ENCODE peak calls at places on chromosomes 2 and 18, in five cellular contexts. L is MM.1S, A is tibial artery, M is breast epithelium, H is HCT116. K is an unnamed sample.

GRCh38 chr18:21894619-21895367 is 154.2 kb downstream of the MIB1 start:
- DNase-seq in L (no peak), A (no peak), M (no peak), H (no peak), K (no peak)

GRCh38 chr2:167550448-167550847 is 662.2 kb downstream of the XIRP2 start:
- DNase-seq in L (peak), A (no peak), M (no peak), H (peak), K (no peak)

GRCh38 chr2:143030127-143030526 is 99.1 kb upstream of the ARHGAP15 start:
- DNase-seq in L (peak), A (no peak), M (no peak), H (no peak), K (no peak)

GRCh38 chr2:112162956-112163355 is 24.8 kb downstream of the FBLN7 start:
- DNase-seq in L (no peak), A (no peak), M (no peak), H (no peak), K (no peak)

GRCh38 chr2:23286765-23287155 is 98.2 kb upstream of the KLHL29 start:
- DNase-seq in L (no peak), A (peak), M (peak), H (no peak), K (no peak)

GRCh38 chr18:35477497-35477896 is 20.3 kb downstream of the INO80C start:
- DNase-seq in L (no peak), A (no peak), M (no peak), H (no peak), K (no peak)

GRCh38 chr2:57877811-57878572 is 168.6 kb upstream of the VRK2 start:
- DNase-seq in L (no peak), A (no peak), M (no peak), H (no peak), K (no peak)

GRCh38 chr2:22788749-22789148 is 596.2 kb upstream of the KLHL29 start:
- DNase-seq in L (no peak), A (no peak), M (no peak), H (no peak), K (no peak)

GRCh38 chr2:237515166-237515565 is 28.1 kb downstream of the MLPH start:
- DNase-seq in L (no peak), A (no peak), M (no peak), H (no peak), K (no peak)
- H3K27ac ChIP-seq in L (peak), A (no peak), M (no peak), H (no peak), K (no peak)

GRCh38 chr2:145200307-145200706 is 680.4 kb upstream of the ZEB2 start:
- DNase-seq in L (no peak), A (no peak), M (peak), H (no peak), K (no peak)
- H3K27ac ChIP-seq in L (no peak), A (no peak), M (no peak), H (no peak), K (no peak)

GRCh38 chr2:171810409-171810993 is 83.5 kb downstream of the SLC25A12 start:
- DNase-seq in L (no peak), A (no peak), M (no peak), H (no peak), K (no peak)

GRCh38 chr2:171813126-171813525 is 80.9 kb downstream of the SLC25A12 start:
- DNase-seq in L (no peak), A (no peak), M (no peak), H (no peak), K (no peak)

GRCh38 chr2:171811229-171811628 is 82.8 kb downstream of the SLC25A12 start:
- DNase-seq in L (peak), A (no peak), M (no peak), H (peak), K (no peak)

GRCh38 chr2:171807831-171808393 is 86.1 kb downstream of the SLC25A12 start:
- DNase-seq in L (no peak), A (no peak), M (no peak), H (no peak), K (no peak)

GRCh38 chr2:171807130-171807529 is 86.9 kb downstream of the SLC25A12 start:
- DNase-seq in L (no peak), A (no peak), M (no peak), H (peak), K (no peak)
- H3K27ac ChIP-seq in L (no peak), A (no peak), M (no peak), H (no peak), K (no peak)

GRCh38 chr2:229856416-229856815 is 65.4 kb downstream of the TRIP12 start:
- DNase-seq in L (no peak), A (no peak), M (no peak), H (no peak), K (no peak)
- H3K27ac ChIP-seq in L (no peak), A (no peak), M (no peak), H (no peak), K (no peak)

DNA sequence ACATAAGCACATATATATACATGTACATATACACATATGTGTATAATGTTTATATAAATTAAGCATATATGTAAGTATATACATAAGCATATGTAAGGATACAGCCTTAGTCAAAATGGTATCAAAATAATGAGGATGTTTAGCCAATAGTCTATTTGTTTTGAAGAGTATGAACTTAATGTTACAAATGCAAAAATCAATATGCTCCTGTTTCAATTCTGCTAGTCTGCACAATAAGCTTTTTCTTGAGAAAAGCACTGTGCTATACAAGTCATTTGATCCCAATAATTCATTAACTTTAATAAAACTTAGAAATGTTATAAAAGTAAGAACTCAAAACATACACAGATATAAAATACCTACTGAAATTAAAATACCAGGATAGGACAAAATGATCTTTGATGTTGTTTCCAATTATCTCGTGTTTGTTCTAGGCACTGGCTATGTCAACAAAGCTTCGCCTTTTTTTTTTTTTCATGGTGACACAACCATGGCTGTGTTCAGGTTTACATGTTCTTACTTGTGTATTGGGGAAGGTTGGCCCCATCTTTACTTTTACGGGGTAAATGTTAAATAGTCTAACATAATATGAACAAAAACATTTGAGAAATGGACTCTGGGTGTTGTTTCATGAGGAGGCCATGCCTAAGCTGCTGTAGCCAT is 271.1 kb upstream of the CDH19 start:
- DNase-seq in L (no peak), A (no peak), M (no peak), H (no peak), K (no peak)
- H3K27ac ChIP-seq in L (no peak), A (no peak), M (no peak), H (no peak), K (no peak)

DNA sequence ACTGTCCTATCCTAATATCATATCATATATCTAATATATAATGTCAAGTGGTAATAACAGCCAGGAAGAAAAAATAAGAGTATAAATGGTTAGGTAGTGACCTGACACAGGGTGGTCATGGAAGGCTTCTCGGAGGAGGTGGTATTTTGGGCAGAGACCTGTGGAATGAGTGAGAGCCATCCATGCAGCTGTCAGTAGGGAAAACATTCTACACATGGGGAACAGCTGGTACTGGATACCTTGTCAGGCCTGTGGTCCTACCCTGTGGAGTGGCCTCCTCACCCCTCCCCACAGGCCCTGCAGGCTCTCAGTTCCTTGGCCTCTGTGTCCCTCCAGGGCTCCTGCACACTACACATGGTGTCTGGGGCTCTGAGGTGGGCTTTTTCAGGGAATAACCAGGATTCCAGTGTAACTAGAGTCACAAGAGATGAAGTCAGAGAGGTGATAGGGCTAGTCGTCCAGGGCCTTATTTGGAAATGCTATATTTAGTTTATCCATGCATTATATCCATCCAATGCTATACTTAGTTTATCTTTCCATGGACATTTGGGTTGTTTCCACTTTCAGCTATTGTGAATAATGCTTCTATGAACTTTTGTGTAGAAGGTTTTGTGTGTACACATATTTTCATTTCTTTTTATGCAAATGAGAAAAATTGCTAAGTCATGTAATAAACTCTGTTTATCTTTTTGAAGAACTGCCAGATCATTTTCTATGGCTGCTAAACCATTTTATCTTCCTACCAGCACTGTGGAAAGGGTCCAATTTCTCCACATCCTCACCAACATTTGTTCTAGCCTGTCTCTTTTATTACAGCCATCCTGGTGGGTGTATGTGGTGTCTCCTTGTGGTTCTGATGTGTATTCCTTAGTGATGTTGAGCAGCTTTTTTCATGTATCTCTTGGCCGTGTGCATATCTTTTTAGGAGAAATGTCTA is 75.6 kb downstream of the TPGS2 start:
- DNase-seq in L (no peak), A (no peak), M (no peak), H (no peak), K (no peak)
- H3K27ac ChIP-seq in L (no peak), A (peak), M (no peak), H (no peak), K (no peak)

GRCh38 chr2:157420771-157421323 is 23.0 kb downstream of the CYTIP start:
- DNase-seq in L (no peak), A (no peak), M (no peak), H (no peak), K (no peak)
- H3K27ac ChIP-seq in L (no peak), A (no peak), M (no peak), H (no peak), K (no peak)